ENCODE peak calls at places on chromosomes 5 and 9, in eight cellular contexts. G, Y, U, T, E, A, C and B are unnamed samples.

GRCh38 chr9:113875420-113875916 is 641 bp upstream of the ZNF618 start:
- ATAC-seq in G (no peak), Y (no peak), U (no peak), T (no peak), E (no peak), A (no peak), C (no peak), B (no peak)

GRCh38 chr9:130268521-130269131 is 3.1 kb downstream of the HMCN2 start:
- ATAC-seq in G (no peak), Y (no peak), U (no peak), T (no peak), E (peak; percentile 38), A (peak; percentile 19), C (no peak), B (peak; percentile 27)

GRCh38 chr9:114156311-114156657 is 947 bp downstream of the COL27A1 start:
- ATAC-seq in G (no peak), Y (no peak), U (peak; percentile 6), T (no peak), E (no peak), A (peak; percentile 1), C (no peak), B (peak; percentile 24)

GRCh38 chr5:88672644-88673493 is 210.1 kb downstream of the MEF2C start:
- ATAC-seq in G (no peak), Y (no peak), U (no peak), T (no peak), E (no peak), A (peak; percentile 36), C (no peak), B (no peak)

GRCh38 chr5:74240783-74241750 is 399.5 kb downstream of the ENC1 start:
- ATAC-seq in G (peak; percentile 42), Y (no peak), U (no peak), T (no peak), E (no peak), A (no peak), C (peak; percentile 47), B (no peak)

GRCh38 chr9:109379513-109379912 is 58.7 kb upstream of the EPB41L4B start:
- ATAC-seq in G (no peak), Y (no peak), U (no peak), T (no peak), E (no peak), A (no peak), C (no peak), B (no peak)

GRCh38 chr5:172776235-172776594 is 5.2 kb upstream of the DUSP1 start:
- ATAC-seq in G (no peak), Y (peak; percentile 12), U (no peak), T (no peak), E (no peak), A (no peak), C (no peak), B (no peak)

GRCh38 chr5:72705178-72705577 is 111.3 kb upstream of the TNPO1 start:
- ATAC-seq in G (no peak), Y (no peak), U (no peak), T (no peak), E (no peak), A (no peak), C (no peak), B (no peak)

GRCh38 chr5:1495525-1495897 is 28.2 kb downstream of the LPCAT1 start:
- ATAC-seq in G (no peak), Y (no peak), U (no peak), T (no peak), E (no peak), A (no peak), C (no peak), B (no peak)

GRCh38 chr5:1492757-1493156 is 31.0 kb downstream of the LPCAT1 start:
- ATAC-seq in G (no peak), Y (no peak), U (peak; percentile 14), T (no peak), E (no peak), A (no peak), C (peak; percentile 2), B (no peak)

GRCh38 chr5:1493941-1494340 is 29.8 kb downstream of the LPCAT1 start:
- ATAC-seq in G (no peak), Y (no peak), U (no peak), T (no peak), E (no peak), A (no peak), C (no peak), B (no peak)

GRCh38 chr5:1493413-1493812 is 30.3 kb downstream of the LPCAT1 start:
- ATAC-seq in G (no peak), Y (no peak), U (no peak), T (no peak), E (no peak), A (no peak), C (peak; percentile 2), B (no peak)

GRCh38 chr5:1494780-1495524 is 28.8 kb downstream of the LPCAT1 start:
- ATAC-seq in G (no peak), Y (no peak), U (no peak), T (peak; percentile 4), E (no peak), A (peak; percentile 21), C (peak; percentile 53), B (no peak)
- TF ChIP-seq POLR2AphosphoS5 in G (no peak), Y (no peak), U (no peak), T (no peak), E (no peak), A (no peak), C (peak; percentile 79), B (no peak)

GRCh38 chr5:38518341-38518740 is 38.1 kb downstream of the LIFR start:
- ATAC-seq in G (no peak), Y (no peak), U (peak; percentile 42), T (no peak), E (no peak), A (no peak), C (no peak), B (no peak)

GRCh38 chr5:38509185-38509584 is 47.3 kb downstream of the LIFR start:
- ATAC-seq in G (no peak), Y (no peak), U (no peak), T (no peak), E (no peak), A (no peak), C (no peak), B (no peak)

GRCh38 chr5:38515648-38516047 is 40.8 kb downstream of the LIFR start:
- ATAC-seq in G (peak; percentile 78), Y (peak; percentile 88), U (peak; percentile 74), T (no peak), E (no peak), A (no peak), C (no peak), B (no peak)

GRCh38 chr5:38519476-38519875 is 37.0 kb downstream of the LIFR start:
- ATAC-seq in G (no peak), Y (no peak), U (no peak), T (no peak), E (no peak), A (no peak), C (no peak), B (no peak)

GRCh38 chr5:38515081-38515480 is 41.4 kb downstream of the LIFR start:
- ATAC-seq in G (no peak), Y (no peak), U (no peak), T (no peak), E (no peak), A (no peak), C (no peak), B (no peak)
- H3K36me3 ChIP-seq in G (no peaks in the 10 kb centered on the region), Y (peaks cover 3% of the 10 kb centered on the region), U (peaks cover 6% of the 10 kb centered on the region), T (peaks cover 41% of the 10 kb centered on the region), E (no peaks in the 10 kb centered on the region), A (peaks cover 3% of the 10 kb centered on the region), C (no peaks in the 10 kb centered on the region), B (peaks cover 39% of the 10 kb centered on the region)

GRCh38 chr9:89994988-89995613 is 390.3 kb downstream of the GADD45G start:
- ATAC-seq in G (no peak), Y (peak; percentile 60), U (no peak), T (no peak), E (no peak), A (no peak), C (no peak), B (no peak)

GRCh38 chr9:89991204-89991790 is 386.5 kb downstream of the GADD45G start:
- ATAC-seq in G (no peak), Y (no peak), U (no peak), T (no peak), E (no peak), A (no peak), C (no peak), B (no peak)

GRCh38 chr9:89996106-89996505 is 391.3 kb downstream of the GADD45G start:
- ATAC-seq in G (no peak), Y (no peak), U (no peak), T (no peak), E (no peak), A (no peak), C (no peak), B (no peak)

GRCh38 chr9:89992326-89993208 is 387.8 kb downstream of the GADD45G start:
- ATAC-seq in G (no peak), Y (peak; percentile 10), U (no peak), T (no peak), E (no peak), A (peak; percentile 21), C (no peak), B (no peak)

GRCh38 chr9:89993678-89994630 is 389.1 kb downstream of the GADD45G start:
- ATAC-seq in G (no peak), Y (peak; percentile 69), U (no peak), T (peak; percentile 68), E (no peak), A (peak; percentile 46), C (no peak), B (peak; percentile 71)
- TF ChIP-seq POLR2AphosphoS5 in G (no peak), Y (no peak), U (no peak), T (peak; percentile 70), E (no peak), A (no peak), C (no peak), B (no peak)

GRCh38 chr9:136838314-136839228 is 3.7 kb upstream of the AJM1 start:
- ATAC-seq in G (no peak), Y (no peak), U (no peak), T (no peak), E (no peak), A (no peak), C (no peak), B (no peak)

GRCh38 chr9:136835932-136836901 is 6.1 kb upstream of the AJM1 start:
- ATAC-seq in G (no peak), Y (no peak), U (no peak), T (peak; percentile 21), E (no peak), A (no peak), C (no peak), B (no peak)

GRCh38 chr9:136839229-136840139 is 2.8 kb upstream of the AJM1 start:
- ATAC-seq in G (no peak), Y (no peak), U (no peak), T (no peak), E (no peak), A (no peak), C (no peak), B (no peak)

GRCh38 chr9:136835162-136835931 is 6.9 kb upstream of the AJM1 start:
- ATAC-seq in G (no peak), Y (no peak), U (no peak), T (no peak), E (no peak), A (no peak), C (no peak), B (no peak)

DNA sequence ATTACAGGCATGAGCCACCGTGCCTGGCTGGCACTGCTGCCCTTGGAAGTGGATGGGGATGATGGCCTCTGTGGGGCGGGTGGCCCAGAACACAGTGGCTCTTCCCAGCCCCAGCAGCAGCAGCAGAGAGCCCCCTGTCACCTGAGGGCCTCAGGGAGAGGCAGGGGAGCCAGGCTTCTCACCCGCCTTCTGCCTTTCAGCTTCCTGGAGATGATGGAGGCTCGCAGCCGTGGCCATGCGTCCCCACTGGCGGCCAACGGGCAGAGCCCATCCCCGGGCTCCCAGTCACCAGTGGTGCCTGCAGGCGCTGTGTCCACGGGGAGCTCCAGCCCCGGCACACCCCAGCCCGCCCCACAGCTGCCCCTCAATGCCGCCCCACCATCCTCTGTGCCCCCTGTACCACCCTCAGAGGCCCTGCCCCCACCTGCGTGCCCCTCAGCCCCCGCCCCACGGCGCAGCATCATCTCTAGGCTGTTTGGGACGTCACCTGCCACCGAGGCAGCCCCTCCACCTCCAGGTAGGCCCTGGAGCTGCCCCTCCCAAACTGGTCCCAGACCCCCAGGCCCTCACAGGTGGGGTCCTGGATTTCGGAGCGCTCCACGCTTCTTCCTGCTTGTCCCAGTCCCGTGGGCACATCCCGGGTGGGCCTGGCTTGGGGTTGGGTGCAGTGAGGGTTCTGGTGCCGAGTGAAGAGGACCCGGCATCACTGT is 5.0 kb upstream of the AJM1 start:
- ATAC-seq in G (no peak), Y (no peak), U (no peak), T (no peak), E (no peak), A (no peak), C (no peak), B (no peak)
- H3K36me3 ChIP-seq in G (no peaks in the 10 kb centered on the region), Y (peaks cover 15% of the 10 kb centered on the region), U (no peaks in the 10 kb centered on the region), T (peaks cover 60% of the 10 kb centered on the region), E (peaks cover 74% of the 10 kb centered on the region), A (no peaks in the 10 kb centered on the region), C (no peaks in the 10 kb centered on the region), B (no peaks in the 10 kb centered on the region)